ENCODE peak calls at places on chromosomes 12 and 14, in four cellular contexts. B, O, T and H are unnamed samples.

GRCh38 chr12:23827353-23827752 is 122.1 kb downstream of the SOX5 start:
- DNase-seq in B (no peak), O (no peak), T (no peak), H (no peak)

GRCh38 chr14:76727403-76727802 is 33.9 kb upstream of the VASH1 start:
- DNase-seq in B (no peak), O (no peak), T (no peak), H (no peak)

GRCh38 chr12:125493704-125494308 is 428.6 kb downstream of the AACS start:
- DNase-seq in B (no peak), O (no peak), T (no peak), H (no peak)

GRCh38 chr12:15856097-15856982 is 25.8 kb upstream of the STRAP start:
- DNase-seq in B (peak), O (no peak), T (peak), H (no peak)

GRCh38 chr14:35149239-35149638 is 26.9 kb downstream of the PRORP start:
- DNase-seq in B (no peak), O (no peak), T (no peak), H (no peak)

GRCh38 chr14:63435838-63436237 is 107.3 kb downstream of the PPP2R5E start:
- DNase-seq in B (no peak), O (peak), T (no peak), H (no peak)

GRCh38 chr14:30869525-30870150 is 4.7 kb upstream of the COCH start:
- DNase-seq in B (no peak), O (no peak), T (no peak), H (no peak)

GRCh38 chr14:98984719-98985041 is 287.3 kb downstream of the BCL11B start:
- DNase-seq in B (no peak), O (peak), T (peak), H (no peak)

GRCh38 chr12:71639341-71639760 is 24.3 kb downstream of the ZFC3H1 start:
- DNase-seq in B (no peak), O (no peak), T (no peak), H (no peak)

GRCh38 chr12:24950231-24950834 is 1.4 kb upstream of the BCAT1 start:
- DNase-seq in B (no peak), O (no peak), T (no peak), H (no peak)

GRCh38 chr12:120936197-120936596 is 32.0 kb upstream of the SPPL3 start:
- DNase-seq in B (no peak), O (peak), T (no peak), H (no peak)

GRCh38 chr14:69658664-69659261 is 47.4 kb downstream of the SUSD6 start:
- DNase-seq in B (no peak), O (no peak), T (no peak), H (no peak)

GRCh38 chr12:119994892-119995658 is 6.0 kb downstream of the BICDL1 start:
- DNase-seq in B (no peak), O (no peak), T (no peak), H (no peak)

GRCh38 chr14:103133213-103134140 is 10.2 kb downstream of the TNFAIP2 start:
- DNase-seq in B (no peak), O (no peak), T (no peak), H (no peak)

GRCh38 chr14:66244834-66245233 is 241.3 kb upstream of the CCDC196 start:
- DNase-seq in B (no peak), O (no peak), T (no peak), H (no peak)

GRCh38 chr12:114012744-114013431 is 46.8 kb upstream of the RBM19 start:
- DNase-seq in B (no peak), O (no peak), T (no peak), H (no peak)

GRCh38 chr12:32377344-32378000 is 21.9 kb upstream of the FGD4 start:
- DNase-seq in B (peak), O (no peak), T (no peak), H (no peak)

GRCh38 chr14:77041837-77042557 is 13.5 kb upstream of the IRF2BPL start:
- DNase-seq in B (no peak), O (peak), T (no peak), H (no peak)

GRCh38 chr12:21456291-21456780 is 18.9 kb downstream of the PYROXD1 start:
- DNase-seq in B (no peak), O (no peak), T (peak), H (no peak)

GRCh38 chr12:2904260-2904659 is 13.6 kb downstream of the TULP3 start:
- DNase-seq in B (no peak), O (no peak), T (no peak), H (no peak)

GRCh38 chr12:120702629-120703028 is 7.6 kb upstream of the UNC119B start:
- DNase-seq in B (no peak), O (no peak), T (no peak), H (no peak)

GRCh38 chr14:102580552-102581110 is 11.8 kb upstream of the RCOR1 start:
- DNase-seq in B (no peak), O (no peak), T (no peak), H (peak)